ENCODE peak calls at places on chromosomes 11 and 22, in seven cellular contexts. W is CD4-positive, alpha-beta T cell; Q is cardiac muscle cell; I is GM12878; L is natural killer cell; V is lower leg skin; B is sigmoid colon. U is an unnamed sample.

GRCh38 chr22:21703684-21704316 is 31.8 kb downstream of the YPEL1 start:
- DNase-seq in W (no peak), Q (no peak), I (no peak), L (no peak), V (no peak), B (no peak), U (no peak)

GRCh38 chr11:79045811-79046304 is 395.0 kb downstream of the TENM4 start:
- DNase-seq in W (no peak), Q (no peak), I (no peak), L (no peak), V (no peak), B (no peak), U (no peak)

GRCh38 chr11:76783901-76784813 is 1.0 kb downstream of the TSKU start:
- DNase-seq in W (no peak), Q (peak), I (no peak), L (no peak), V (peak), B (peak), U (no peak)

GRCh38 chr22:37690901-37691504 is 4.9 kb downstream of the NOL12 start:
- DNase-seq in W (no peak), Q (no peak), I (no peak), L (no peak), V (no peak), B (no peak), U (no peak)

GRCh38 chr22:50548046-50548912 is 2.6 kb downstream of the KLHDC7B start:
- DNase-seq in W (peak), Q (no peak), I (no peak), L (peak), V (no peak), B (no peak), U (no peak)

GRCh38 chr22:45865561-45866397 is 111.2 kb downstream of the WNT7B start:
- DNase-seq in W (no peak), Q (no peak), I (no peak), L (no peak), V (no peak), B (peak), U (no peak)

GRCh38 chr11:108669711-108670110 is 4.8 kb downstream of the DDX10 start:
- DNase-seq in W (no peak), Q (no peak), I (no peak), L (no peak), V (no peak), B (no peak), U (no peak)

GRCh38 chr22:32535531-32536190 is 61.0 kb downstream of the FBXO7 start:
- DNase-seq in W (no peak), Q (no peak), I (no peak), L (no peak), V (no peak), B (no peak), U (no peak)

GRCh38 chr22:34885852-34886251 is 180.1 kb upstream of the ISX start:
- DNase-seq in W (no peak), Q (no peak), I (no peak), L (no peak), V (no peak), B (no peak), U (no peak)

GRCh38 chr11:1890856-1891830 is 552 bp downstream of the PRR33 start:
- DNase-seq in W (no peak), Q (no peak), I (no peak), L (peak), V (peak), B (peak), U (no peak)

GRCh38 chr11:128251140-128251539 is 336.2 kb downstream of the ETS1 start:
- DNase-seq in W (no peak), Q (no peak), I (no peak), L (no peak), V (no peak), B (no peak), U (no peak)

GRCh38 chr11:44754876-44755552 is 28.3 kb downstream of the TSPAN18 start:
- DNase-seq in W (no peak), Q (no peak), I (no peak), L (no peak), V (peak), B (no peak), U (no peak)

GRCh38 chr22:46004105-46004866 is 27.3 kb upstream of the WNT7B start:
- DNase-seq in W (no peak), Q (no peak), I (no peak), L (peak), V (no peak), B (peak), U (no peak)

DNA sequence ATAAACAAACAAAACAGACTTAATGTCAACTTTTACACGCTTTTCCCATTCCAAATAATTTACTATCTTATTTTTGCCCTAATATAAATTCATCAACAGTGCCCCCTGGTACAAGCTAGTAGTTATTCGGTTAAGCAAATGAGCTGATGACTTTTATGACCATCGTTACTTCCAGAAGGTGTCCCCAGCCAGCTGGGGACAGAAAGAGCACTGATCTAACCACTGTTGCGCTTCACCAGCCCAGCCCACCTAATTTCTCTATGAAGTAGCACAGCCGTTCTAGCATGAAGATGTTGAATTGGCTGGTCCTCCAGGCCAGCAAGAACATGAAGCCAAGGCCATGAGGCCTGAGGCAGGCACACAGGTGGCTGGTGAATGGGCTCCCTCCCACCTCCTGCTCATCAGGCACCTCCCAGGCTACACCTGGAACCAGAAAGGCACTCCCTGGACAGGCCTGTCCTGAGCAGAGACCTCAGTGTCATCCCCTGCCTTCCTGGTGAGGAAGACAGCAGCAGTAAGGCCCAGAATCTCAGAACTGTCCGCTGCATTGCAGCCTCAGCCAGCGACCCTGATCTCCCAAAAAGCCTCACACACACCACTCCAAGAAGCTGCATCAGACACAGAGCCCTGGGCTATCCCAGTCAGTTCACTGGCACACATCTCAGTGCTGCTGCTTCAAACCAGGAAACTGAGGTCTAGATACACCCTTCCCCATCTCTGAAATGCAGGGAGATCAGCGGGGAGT is 12.9 kb downstream of the GNB1L start:
- DNase-seq in W (no peak), Q (no peak), I (no peak), L (no peak), V (no peak), B (peak), U (no peak)
- TF ChIP-seq CTCF in W (no peak), Q (no peak), I (no peak), L (no peak), V (no peak), B (no peak), U (no peak)

DNA sequence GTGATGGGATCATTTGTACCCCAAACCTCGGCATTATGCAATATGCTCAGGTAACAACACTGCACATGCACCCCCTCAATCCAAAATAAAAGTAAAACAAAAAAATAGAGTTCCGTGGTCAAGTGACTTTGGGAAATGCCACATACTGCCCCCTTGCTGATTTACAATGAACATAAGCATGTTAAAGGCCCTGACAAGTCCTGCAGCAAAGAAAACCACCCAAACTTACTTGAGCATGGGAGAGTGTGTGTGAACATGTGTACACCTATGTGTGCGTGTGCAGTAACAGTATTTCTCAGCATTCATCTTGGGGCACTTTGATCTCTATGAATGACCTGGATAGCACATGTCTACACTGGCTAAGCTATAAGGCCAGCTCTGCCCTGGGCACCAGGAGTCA is 15.8 kb upstream of the IGSF22 start:
- DNase-seq in W (no peak), Q (no peak), I (no peak), L (no peak), V (no peak), B (no peak), U (no peak)
- TF ChIP-seq CTCF in W (no peak), Q (no peak), I (peak), L (no peak), V (no peak), B (no peak), U (no peak)

DNA sequence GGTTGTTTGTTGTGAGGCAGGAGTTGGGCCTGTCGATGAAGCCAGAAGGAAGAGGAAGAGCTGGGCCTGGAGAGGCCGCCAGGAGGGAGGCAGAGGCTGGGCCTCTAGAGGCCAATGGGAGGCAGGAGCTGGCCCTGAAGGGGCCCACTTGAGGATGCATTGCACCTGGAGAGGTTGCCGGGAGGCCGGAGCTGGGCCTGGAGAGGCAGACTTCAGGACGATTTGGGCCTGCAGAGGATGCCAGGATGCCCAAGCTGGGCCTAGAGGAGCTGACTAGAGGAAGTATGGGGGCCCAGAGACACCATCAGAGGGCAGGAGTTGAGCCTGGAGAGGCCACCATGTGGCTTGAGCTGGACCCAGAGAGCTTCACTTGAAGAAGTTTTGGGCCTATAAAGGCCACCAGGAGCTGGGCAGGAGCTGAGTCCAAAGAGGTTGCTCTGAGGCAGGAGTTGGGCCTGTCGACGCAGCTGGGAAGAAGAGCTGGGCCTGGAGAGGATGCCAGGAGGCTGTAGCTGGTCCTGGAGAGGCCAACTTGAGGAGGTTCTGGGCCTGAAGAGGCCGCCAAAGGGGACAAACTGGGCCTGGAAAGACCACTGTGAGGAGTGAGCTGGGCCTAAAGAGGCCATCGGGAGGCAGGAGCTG is 39.0 kb downstream of the OR4C45 start:
- DNase-seq in W (no peak), Q (no peak), I (no peak), L (no peak), V (no peak), B (no peak), U (no peak)
- TF ChIP-seq CTCF in W (no peak), Q (no peak), I (no peak), L (no peak), V (no peak), B (no peak), U (no peak)

GRCh38 chr22:40147388-40148176 is 30.1 kb upstream of the TNRC6B start:
- DNase-seq in W (no peak), Q (no peak), I (no peak), L (no peak), V (no peak), B (no peak), U (no peak)
- TF ChIP-seq CTCF in W (no peak), Q (no peak), I (no peak), L (no peak), V (no peak), B (no peak), U (no peak)

U was measured in retinal pigment epithelial cell.